ENCODE peak calls at places on chromosomes 12 and 14, in nine cellular contexts. S is ascending aorta, I is frontal cortex, H is NCI-H748 treated with DMSO at 0.1 percent for 48 hours, W is AG04450, P is GM13976, A is GF-D8, C is Calu3, B is GM03348. E is an unnamed sample.

GRCh38 chr12:52824741-52825410 is 9.2 kb downstream of the KRT79 start:
- DNase-seq in P (no peak), W (no peak), S (no peak), C (no peak), A (no peak), I (no peak), H (no peak), B (no peak), E (no peak)

GRCh38 chr12:92593734-92594402 is 108.9 kb upstream of the PLEKHG7 start:
- DNase-seq in A (no peak), B (peak), C (peak), S (peak), I (no peak), H (no peak), W (no peak), P (peak), E (no peak)

GRCh38 chr12:89160716-89161123 is 191.6 kb downstream of the DUSP6 start:
- DNase-seq in A (peak), S (peak), C (no peak), P (no peak), W (no peak), I (no peak), B (peak), H (no peak), E (no peak)

GRCh38 chr14:67444395-67444794 is 32.4 kb upstream of the PLEK2 start:
- DNase-seq in A (no peak), P (no peak), H (no peak), W (no peak), B (no peak), S (no peak), I (no peak), C (no peak), E (no peak)

GRCh38 chr12:95339086-95339788 is 121.6 kb downstream of the VEZT start:
- DNase-seq in H (no peak), I (no peak), B (no peak), A (no peak), S (no peak), C (no peak), W (no peak), P (no peak), E (no peak)

GRCh38 chr12:122517877-122518276 is 8.9 kb downstream of the RSRC2 start:
- DNase-seq in W (peak), B (peak), S (no peak), I (no peak), A (no peak), H (no peak), C (no peak), P (no peak), E (no peak)

GRCh38 chr12:47413806-47414205 is 292.0 kb downstream of the RPAP3 start:
- DNase-seq in I (no peak), C (no peak), S (no peak), W (no peak), A (no peak), H (no peak), B (peak), P (no peak), E (no peak)

GRCh38 chr14:105067140-105067968 is 2.1 kb upstream of the GPR132 start:
- DNase-seq in A (no peak), P (no peak), S (peak), C (no peak), H (no peak), W (no peak), B (peak), I (no peak), E (no peak)

GRCh38 chr14:52020866-52021717 is 31.7 kb downstream of the RTRAF start:
- DNase-seq in H (no peak), S (no peak), C (no peak), I (no peak), B (no peak), A (no peak), P (no peak), W (no peak), E (no peak)

E was measured in SHP77 treated with DMSO at 0.1 percent for 48 hours.